ENCODE peak calls at places on chromosomes 2 and 18, in nine cellular contexts. S is lower lobe of right lung, V is posterior cingulate gyrus, P is SJSA1, E is pons, F is T-helper 22 cell, M is AG20443, D is WTC11, X is GDM1. L is an unnamed sample.

GRCh38 chr18:67600181-67600631 is 83.7 kb upstream of the DSEL start:
- DNase-seq in S (no peak), V (no peak), P (peak), E (no peak), F (no peak), M (peak), D (no peak), X (no peak), L (no peak)

GRCh38 chr2:192127434-192127833 is 67.3 kb downstream of the TMEFF2 start:
- DNase-seq in S (no peak), V (no peak), P (no peak), E (no peak), F (no peak), M (no peak), D (no peak), X (no peak), L (no peak)

GRCh38 chr18:59021500-59021899 is 118.2 kb upstream of the SEC11C start:
- DNase-seq in S (no peak), V (no peak), P (no peak), E (no peak), F (no peak), M (no peak), D (no peak), X (no peak), L (peak)

GRCh38 chr2:205543937-205544702 is 138.2 kb upstream of the NRP2 start:
- DNase-seq in S (no peak), V (no peak), P (no peak), E (no peak), F (no peak), M (no peak), D (no peak), X (no peak), L (no peak)

GRCh38 chr2:73698101-73698500 is 39.0 kb downstream of the TPRKB start:
- DNase-seq in S (no peak), V (no peak), P (no peak), E (no peak), F (no peak), M (no peak), D (no peak), X (no peak), L (no peak)

GRCh38 chr2:101524811-101525430 is 50.0 kb upstream of the RFX8 start:
- DNase-seq in S (no peak), V (no peak), P (no peak), E (peak), F (no peak), M (peak), D (no peak), X (no peak), L (peak)

GRCh38 chr2:175309799-175310198 is 128.3 kb upstream of the ATP5MC3 start:
- DNase-seq in S (no peak), V (peak), P (no peak), E (no peak), F (no peak), M (peak), D (peak), X (peak), L (peak)

GRCh38 chr2:168912466-168913170 is 11.5 kb downstream of the G6PC2 start:
- DNase-seq in S (no peak), V (peak), P (no peak), E (no peak), F (no peak), M (peak), D (peak), X (no peak), L (no peak)

GRCh38 chr2:99507964-99508818 is 18.4 kb upstream of the REV1 start:
- DNase-seq in S (peak), V (no peak), P (no peak), E (no peak), F (no peak), M (no peak), D (no peak), X (no peak), L (peak)

GRCh38 chr2:38145226-38145625 is 69.3 kb upstream of the CYP1B1 start:
- DNase-seq in S (no peak), V (no peak), P (no peak), E (no peak), F (no peak), M (no peak), D (no peak), X (no peak), L (no peak)

GRCh38 chr2:131431336-131431735 is 44.6 kb upstream of the TUBA3D start:
- DNase-seq in S (no peak), V (no peak), P (no peak), E (no peak), F (no peak), M (peak), D (no peak), X (no peak), L (no peak)

GRCh38 chr18:48027401-48027931 is 97.0 kb upstream of the SMAD2 start:
- DNase-seq in S (peak), V (no peak), P (no peak), E (peak), F (no peak), M (no peak), D (peak), X (no peak), L (no peak)

GRCh38 chr2:55136138-55136541 is 85.9 kb upstream of the RTN4 start:
- DNase-seq in S (no peak), V (no peak), P (no peak), E (no peak), F (no peak), M (no peak), D (no peak), X (no peak), L (peak)

GRCh38 chr2:233051241-233052149 is 8.6 kb upstream of the INPP5D start:
- DNase-seq in S (peak), V (no peak), P (no peak), E (peak), F (no peak), M (peak), D (peak), X (no peak), L (peak)

GRCh38 chr2:10009811-10010781 is 33.3 kb upstream of the KLF11 start:
- DNase-seq in S (peak), V (peak), P (no peak), E (no peak), F (no peak), M (peak), D (no peak), X (no peak), L (no peak)

GRCh38 chr2:239295377-239296019 is 105.3 kb downstream of the HDAC4 start:
- DNase-seq in S (no peak), V (no peak), P (no peak), E (no peak), F (no peak), M (no peak), D (no peak), X (no peak), L (no peak)

GRCh38 chr2:100736121-100736915 is 83.6 kb upstream of the NPAS2 start:
- DNase-seq in S (no peak), V (no peak), P (no peak), E (no peak), F (no peak), M (no peak), D (no peak), X (no peak), L (no peak)

GRCh38 chr2:125041846-125042245 is 1016.8 kb downstream of the CNTNAP5 start:
- DNase-seq in S (no peak), V (no peak), P (no peak), E (no peak), F (no peak), M (no peak), D (no peak), X (no peak), L (no peak)